ENCODE peak calls at places on chromosomes 1 and 21, in seven cellular contexts. K is effector memory CD4-positive, alpha-beta T cell; O is left lung; M is cardiac muscle cell; H is neural progenitor cell; F is lung; Z is ovary. W is an unnamed sample.

GRCh38 chr1:81230983-81231728 is 569.6 kb upstream of the ADGRL2 start:
- DNase-seq in M (no peak), K (no peak), O (no peak), H (no peak), Z (no peak), F (no peak), W (no peak)

GRCh38 chr21:36260030-36260787 is 59.8 kb upstream of the MORC3 start:
- DNase-seq in K (peak; percentile 26), Z (peak; percentile 59), O (no peak), H (peak; percentile 37), F (peak; percentile 45), M (peak; percentile 52), W (peak; percentile 83)

GRCh38 chr1:170562644-170563338 is 30.8 kb downstream of the GORAB start:
- DNase-seq in M (no peak), Z (peak; percentile 83), H (no peak), K (no peak), O (no peak), F (peak; percentile 48), W (peak; percentile 82)

GRCh38 chr1:113763651-113764050 is 4.4 kb upstream of the PHTF1 start:
- DNase-seq in K (no peak), Z (no peak), F (no peak), M (no peak), H (no peak), O (no peak), W (no peak)

GRCh38 chr1:119712342-119713038 is 756 bp downstream of the PHGDH start:
- DNase-seq in O (peak; percentile 82), H (peak; percentile 89), M (peak; percentile 83), Z (peak; percentile 87), K (no peak), F (peak; percentile 77), W (peak; percentile 31)

GRCh38 chr1:208132287-208132882 is 111.8 kb downstream of the PLXNA2 start:
- DNase-seq in M (peak; percentile 87), O (peak; percentile 92), Z (peak; percentile 75), K (peak; percentile 14), F (peak; percentile 82), H (peak; percentile 88), W (peak; percentile 71)

GRCh38 chr1:182575540-182576149 is 13.4 kb downstream of the RNASEL start:
- DNase-seq in Z (no peak), H (no peak), K (no peak), M (no peak), F (no peak), O (no peak), W (no peak)

GRCh38 chr1:53305650-53306049 is 22.2 kb downstream of the LRP8 start:
- DNase-seq in M (no peak), F (no peak), Z (no peak), K (no peak), O (peak; percentile 86), H (no peak), W (no peak)

GRCh38 chr1:42822833-42823392 is 5.7 kb upstream of the SVBP start:
- DNase-seq in O (no peak), H (no peak), K (no peak), Z (no peak), F (no peak), M (no peak), W (no peak)

GRCh38 chr1:94332516-94332915 is 85.7 kb upstream of the ABCD3 start:
- DNase-seq in H (no peak), Z (no peak), K (no peak), F (no peak), M (no peak), O (no peak), W (no peak)

GRCh38 chr1:58755468-58755872 is 28.4 kb downstream of the JUN start:
- DNase-seq in K (no peak), F (peak; percentile 78), O (no peak), Z (peak; percentile 68), M (no peak), H (no peak), W (peak; percentile 95)

GRCh38 chr1:4430406-4431404 is 223.7 kb upstream of the AJAP1 start:
- DNase-seq in M (no peak), F (no peak), H (no peak), O (no peak), K (no peak), Z (no peak), W (no peak)

GRCh38 chr1:40919475-40920011 is 57.4 kb upstream of the CITED4 start:
- DNase-seq in F (no peak), H (no peak), K (no peak), M (no peak), Z (no peak), O (no peak), W (no peak)

GRCh38 chr1:56645663-56646330 is 683 bp downstream of the PRKAA2 start:
- DNase-seq in M (peak; percentile 18), F (no peak), H (peak; percentile 62), Z (peak; percentile 22), K (no peak), O (no peak), W (no peak)

GRCh38 chr1:33296082-33296458 is 24.8 kb downstream of the A3GALT2 start:
- DNase-seq in M (no peak), Z (no peak), F (no peak), O (no peak), H (no peak), K (no peak), W (no peak)

GRCh38 chr1:173639102-173639501 is 4.0 kb downstream of the TEX50 start:
- DNase-seq in K (no peak), H (no peak), F (no peak), O (no peak), M (no peak), Z (no peak), W (no peak)

GRCh38 chr1:103087261-103087660 is 21.1 kb downstream of the COL11A1 start:
- DNase-seq in H (no peak), K (no peak), Z (no peak), F (no peak), O (no peak), M (no peak), W (no peak)

GRCh38 chr21:36960676-36961284 is 5.7 kb downstream of the HLCS start:
- DNase-seq in M (no peak), K (no peak), H (no peak), F (no peak), Z (no peak), O (no peak), W (no peak)

GRCh38 chr1:241742084-241742483 is 90.0 kb downstream of the WDR64 start:
- DNase-seq in O (no peak), F (no peak), H (no peak), Z (no peak), K (no peak), M (no peak), W (no peak)

GRCh38 chr21:26587621-26588260 is 14.7 kb upstream of the CYYR1 start:
- DNase-seq in K (no peak), Z (no peak), O (no peak), H (no peak), F (no peak), M (no peak), W (no peak)

GRCh38 chr21:41901099-41901498 is 22.0 kb upstream of the PRDM15 start:
- DNase-seq in O (no peak), Z (peak; percentile 62), F (no peak), K (no peak), M (no peak), H (no peak), W (no peak)

GRCh38 chr1:225465793-225466517 is 38.1 kb upstream of the LBR start:
- DNase-seq in M (no peak), H (no peak), F (no peak), K (no peak), Z (no peak), O (no peak), W (no peak)

GRCh38 chr1:227895828-227896685 is 51.7 kb downstream of the WNT9A start:
- DNase-seq in M (peak; percentile 74), Z (peak; percentile 14), H (peak; percentile 41), F (no peak), O (peak; percentile 65), K (no peak), W (peak; percentile 63)

GRCh38 chr1:23174383-23175110 is 5.9 kb upstream of the LUZP1 start:
- DNase-seq in M (no peak), Z (no peak), K (no peak), F (no peak), O (no peak), H (no peak), W (no peak)
- H3K9me3 ChIP-seq in M (no peaks in the 10 kb centered on the region), Z (no peaks in the 10 kb centered on the region), K (no peaks in the 10 kb centered on the region), F (no peaks in the 10 kb centered on the region), O (no peaks in the 10 kb centered on the region), H (no peaks in the 10 kb centered on the region), W (no peaks in the 10 kb centered on the region)

GRCh38 chr1:110916274-110916668 is 43.3 kb downstream of the CD53 start:
- DNase-seq in F (no peak), M (no peak), K (no peak), H (no peak), O (no peak), Z (no peak), W (no peak)
- H3K27me3 ChIP-seq in F (no peaks in the 10 kb centered on the region), M (no peaks in the 10 kb centered on the region), K (no peaks in the 10 kb centered on the region), H (no peaks in the 10 kb centered on the region), O (no peaks in the 10 kb centered on the region), Z (no peaks in the 10 kb centered on the region), W (no peaks in the 10 kb centered on the region)

GRCh38 chr21:34908424-34909055 is 140.6 kb downstream of the RUNX1 start:
- DNase-seq in O (no peak), K (no peak), F (peak; percentile 40), H (no peak), Z (no peak), M (no peak), W (no peak)
- H3K4me1 ChIP-seq in O (peaks cover 10% of the 10 kb centered on the region), K (peaks cover 6% of the 10 kb centered on the region), F (peaks cover 2% of the 10 kb centered on the region), H (no peaks in the 10 kb centered on the region), Z (no peaks in the 10 kb centered on the region), M (no peaks in the 10 kb centered on the region), W (peaks cover 35% of the 10 kb centered on the region)

GRCh38 chr1:2867861-2868260 is 66.4 kb upstream of the TTC34 start:
- DNase-seq in F (no peak), M (no peak), Z (no peak), K (no peak), H (no peak), O (no peak), W (no peak)

GRCh38 chr1:2868571-2868970 is 67.1 kb upstream of the TTC34 start:
- DNase-seq in O (no peak), F (no peak), Z (no peak), H (no peak), K (no peak), M (no peak), W (no peak)

GRCh38 chr1:2874207-2875165 is 73.0 kb upstream of the TTC34 start:
- DNase-seq in O (no peak), M (no peak), H (no peak), F (no peak), K (no peak), Z (no peak), W (no peak)

GRCh38 chr1:2867087-2867425 is 65.6 kb upstream of the TTC34 start:
- DNase-seq in H (no peak), M (no peak), Z (no peak), O (peak; percentile 53), K (no peak), F (no peak), W (no peak)

GRCh38 chr1:2871246-2871815 is 69.8 kb upstream of the TTC34 start:
- DNase-seq in H (no peak), O (no peak), Z (no peak), M (no peak), F (no peak), K (no peak), W (no peak)
- H3K9me3 ChIP-seq in H (peaks cover 5% of the 10 kb centered on the region), O (peaks cover 22% of the 10 kb centered on the region), Z (peaks cover 4% of the 10 kb centered on the region), M (no peaks in the 10 kb centered on the region), F (no peaks in the 10 kb centered on the region), K (peaks cover 6% of the 10 kb centered on the region), W (peaks cover 9% of the 10 kb centered on the region)